ENCODE peak calls at places on chromosomes 13 and 19, in seven cellular contexts. L is hepatocyte, N is heart right ventricle, Z is stomach, E is AG04450, R is A549, Y is IMR-90. V is an unnamed sample.
A peak's percentile ranks its signal among the peaks of the same experiment; 100 is the strongest.

GRCh38 chr13:101579291-101579802 is 126.9 kb downstream of the ITGBL1 start:
- DNase-seq in N (no peak), Z (no peak), L (peak; percentile 19), Y (peak; percentile 60), R (no peak), E (no peak), V (no peak)

GRCh38 chr19:35585844-35586243 is at the start of gene PMIS2:
- DNase-seq in R (peak; percentile 60), Y (no peak), N (no peak), L (no peak), E (no peak), Z (no peak), V (no peak)

GRCh38 chr19:3136684-3137055 is 837 bp downstream of the GNA15 start:
- DNase-seq in E (no peak), R (no peak), Y (no peak), N (no peak), L (no peak), Z (no peak), V (no peak)

GRCh38 chr13:29195459-29195858 is 375.3 kb downstream of the MTUS2 start:
- DNase-seq in E (no peak), Z (no peak), L (no peak), N (no peak), Y (no peak), R (no peak), V (no peak)

GRCh38 chr13:93847162-93847561 is 620.6 kb downstream of the GPC6 start:
- DNase-seq in Z (no peak), Y (peak; percentile 93), L (peak; percentile 36), R (peak; percentile 1), N (no peak), E (peak; percentile 42), V (no peak)

GRCh38 chr13:25843692-25844091 is 208.1 kb downstream of the SHISA2 start:
- DNase-seq in E (no peak), Y (no peak), L (no peak), N (no peak), R (no peak), Z (no peak), V (no peak)

GRCh38 chr13:113923376-113924063 is 50.4 kb downstream of the C13orf46 start:
- DNase-seq in Y (no peak), Z (no peak), R (no peak), N (no peak), L (no peak), E (no peak), V (no peak)

GRCh38 chr13:109162248-109163051 is 533.0 kb downstream of the MYO16 start:
- DNase-seq in L (no peak), N (no peak), Y (no peak), E (no peak), R (no peak), Z (no peak), V (no peak)

GRCh38 chr13:113122571-113123225 is at the start of gene F10:
- DNase-seq in Y (peak; percentile 75), L (peak; percentile 92), N (peak; percentile 62), E (peak; percentile 39), Z (peak; percentile 73), R (no peak), V (no peak)

GRCh38 chr13:113938716-113939115 is 35.2 kb downstream of the C13orf46 start:
- DNase-seq in L (no peak), E (no peak), R (no peak), Z (no peak), N (no peak), Y (no peak), V (no peak)

GRCh38 chr13:68234278-68234677 is 1004.1 kb upstream of the PCDH9 start:
- DNase-seq in N (no peak), E (no peak), Y (no peak), R (no peak), Z (no peak), L (peak; percentile 7), V (no peak)

GRCh38 chr13:62158520-62158919 is 742.9 kb upstream of the PCDH20 start:
- DNase-seq in E (no peak), Z (no peak), Y (no peak), N (no peak), L (no peak), R (no peak), V (no peak)

DNA sequence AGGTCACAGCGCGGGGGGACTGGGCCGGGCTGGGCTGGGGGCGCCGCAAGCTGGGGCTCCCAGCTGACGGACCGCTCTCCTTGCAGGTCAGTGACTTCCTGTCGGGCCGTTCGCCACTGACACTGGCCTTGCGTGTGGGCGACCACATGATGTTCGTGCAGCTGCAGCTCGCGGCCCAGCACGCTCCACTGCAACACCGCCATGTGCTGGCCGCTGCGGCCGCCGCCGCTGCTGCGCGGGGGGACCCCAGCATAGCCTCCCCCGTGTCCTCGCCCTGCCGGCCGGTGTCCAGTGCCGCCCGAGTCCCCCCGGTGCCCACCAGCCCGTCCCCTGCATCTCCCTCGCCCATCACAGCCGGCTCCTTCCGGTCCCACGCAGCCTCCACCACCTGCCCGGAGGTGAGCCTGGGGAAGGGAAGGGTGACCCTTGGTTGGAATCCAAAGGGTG is 5.7 kb downstream of the MIDN start:
- DNase-seq in E (no peak), Z (no peak), Y (no peak), L (no peak), N (no peak), R (no peak), V (no peak)
- H3K27ac ChIP-seq in E (peak overlapping the region; percentile 92), Z (peak overlapping the region; percentile 100), Y (peak overlapping the region; percentile 99), L (peak overlapping the region; percentile 98), N (peak overlapping the region; percentile 100), R (peak overlapping the region; percentile 100), V (peak overlapping the region; percentile 87)

DNA sequence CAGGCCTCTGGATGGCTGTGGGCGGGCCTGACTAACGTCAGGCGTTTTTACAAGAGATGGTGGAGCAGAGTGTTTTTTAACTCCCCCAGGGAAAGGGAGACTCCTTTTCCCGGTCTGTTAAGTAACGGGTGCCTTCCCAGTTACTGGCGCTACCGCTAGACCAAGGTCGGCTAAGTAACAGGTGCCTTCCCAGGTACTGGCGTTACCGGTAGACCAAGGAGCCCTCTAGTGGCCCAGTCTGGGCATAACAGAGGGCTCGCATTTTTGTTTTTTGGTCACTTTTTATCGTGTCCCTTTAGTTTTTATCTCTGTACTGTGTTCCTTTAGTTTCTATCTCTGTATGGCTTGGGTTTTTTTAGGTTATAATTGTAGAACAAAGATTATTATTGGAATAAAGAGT is 10.0 kb downstream of the ZNF383 start:
- DNase-seq in R (no peak), E (no peak), N (no peak), Z (no peak), L (no peak), Y (no peak), V (no peak)
- TF ChIP-seq CTCF in R (peak; percentile 36), E (peak; percentile 49), N (peak; percentile 56), Z (no peak), L (peak; percentile 41), Y (peak; percentile 37), V (peak; percentile 35)

GRCh38 chr19:5934002-5934401 is 19.9 kb downstream of the CAPS start:
- DNase-seq in L (no peak), R (no peak), Z (no peak), Y (peak; percentile 16), N (no peak), E (no peak), V (no peak)

GRCh38 chr19:5932593-5933262 is 18.7 kb downstream of the CAPS start:
- DNase-seq in Y (no peak), L (no peak), Z (no peak), R (no peak), E (no peak), N (no peak), V (no peak)

GRCh38 chr19:5934779-5935472 is 20.9 kb downstream of the CAPS start:
- DNase-seq in L (peak; percentile 69), Z (no peak), R (no peak), N (no peak), Y (peak; percentile 90), E (peak; percentile 84), V (no peak)

GRCh38 chr19:5932146-5932545 is 18.1 kb downstream of the CAPS start:
- DNase-seq in Z (no peak), E (no peak), N (no peak), Y (no peak), L (no peak), R (no peak), V (no peak)

DNA sequence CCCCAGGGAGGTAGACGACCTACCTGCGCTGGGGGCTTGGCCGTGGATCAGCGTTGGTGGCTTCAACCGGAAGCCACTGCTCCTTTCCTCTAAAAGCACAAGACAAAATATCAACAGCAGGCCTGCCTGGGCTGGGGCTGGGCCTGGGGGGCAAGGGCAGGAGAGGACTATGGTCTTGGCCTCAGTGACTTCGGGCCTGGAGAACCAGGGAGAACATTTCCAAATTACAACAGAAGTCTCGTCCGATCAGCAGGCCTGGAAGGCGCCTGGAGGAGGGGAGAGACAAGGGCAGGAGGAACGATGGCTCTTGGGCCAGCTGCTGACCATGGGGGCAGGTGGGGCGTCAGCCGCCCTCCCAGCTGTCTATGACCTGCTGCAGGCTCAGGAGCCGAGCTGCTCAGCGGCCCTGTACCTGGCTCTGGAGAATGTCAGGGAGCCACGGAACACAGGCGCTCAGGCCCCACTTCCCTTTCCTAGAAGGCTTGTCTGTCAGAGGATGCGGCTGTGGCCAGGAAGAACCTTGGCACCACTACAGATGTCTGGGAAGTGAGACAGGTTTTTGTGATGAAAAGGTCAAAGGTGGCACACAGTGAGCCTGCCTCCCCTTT is 19.4 kb downstream of the CAPS start:
- DNase-seq in N (no peak), L (no peak), R (no peak), Y (no peak), E (no peak), Z (no peak), V (no peak)
- H3K27ac ChIP-seq in N (peak overlapping the region; percentile 8), L (peak overlapping the region; percentile 71), R (no peak overlapping the region), Y (peak overlapping the region; percentile 69), E (peak overlapping the region; percentile 98), Z (peak overlapping the region; percentile 57), V (no peak overlapping the region)

GRCh38 chr19:40219721-40220276 is 1.6 kb upstream of the TTC9B start:
- DNase-seq in L (peak; percentile 37), N (no peak), Y (peak; percentile 76), R (peak; percentile 95), Z (no peak), E (no peak), V (no peak)

GRCh38 chr19:40223135-40223822 is 3.2 kb downstream of the CCNP start:
- DNase-seq in L (no peak), E (no peak), Z (peak; percentile 30), N (no peak), Y (no peak), R (no peak), V (peak; percentile 46)

GRCh38 chr19:40224342-40225148 is 1.9 kb downstream of the CCNP start:
- DNase-seq in Y (no peak), L (no peak), E (no peak), N (no peak), R (no peak), Z (no peak), V (no peak)

GRCh38 chr19:40220674-40221073 is 2.5 kb upstream of the TTC9B start:
- DNase-seq in E (no peak), R (no peak), N (no peak), L (no peak), Y (no peak), Z (no peak), V (no peak)

DNA sequence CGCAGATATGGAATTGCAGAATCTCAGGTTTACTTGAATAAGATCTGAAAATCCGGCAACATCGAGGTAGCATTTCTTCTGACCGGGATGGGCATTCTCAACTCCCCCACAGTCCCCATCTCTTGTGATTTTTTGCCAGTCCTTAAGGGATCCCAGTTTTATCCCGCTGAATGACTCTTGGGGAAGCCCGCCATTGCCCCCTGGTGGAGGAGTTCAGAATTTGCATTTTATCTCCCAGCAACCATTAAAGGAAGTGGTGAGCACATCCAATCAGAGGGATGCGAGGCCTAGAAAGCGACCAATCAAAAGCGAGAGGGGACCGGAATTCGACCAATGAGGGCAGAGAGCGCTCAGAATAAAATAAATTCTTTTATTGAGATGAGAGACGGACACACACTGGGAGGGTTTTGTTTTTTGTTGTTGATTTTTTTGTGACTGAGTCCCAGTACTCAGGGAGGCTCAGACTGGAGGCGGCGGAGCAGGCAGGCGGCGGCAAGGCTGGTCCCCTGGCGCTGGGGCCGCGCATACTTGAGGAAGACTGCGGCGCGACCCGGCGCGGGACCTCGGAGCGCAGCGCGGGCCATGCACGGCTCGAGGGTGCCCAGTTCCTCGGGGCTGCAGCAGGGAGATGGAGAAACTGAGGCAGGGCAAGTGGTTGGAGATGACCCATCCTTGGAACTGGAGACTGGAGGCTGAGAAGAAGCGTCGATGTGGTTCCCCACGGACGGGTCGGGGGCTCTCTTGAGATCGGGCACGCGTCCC is 3.9 kb upstream of the TTC9B start:
- DNase-seq in Z (peak; percentile 77), Y (peak; percentile 90), E (peak; percentile 73), R (peak; percentile 100), L (peak; percentile 82), N (peak; percentile 58), V (peak; percentile 58)
- TF ChIP-seq CTCF in Z (peak; percentile 79), Y (peak; percentile 95), E (peak; percentile 91), R (peak; percentile 99), L (peak; percentile 71), N (peak; percentile 86), V (peak; percentile 86)

V was measured in CD4-positive, alpha-beta T cell.